ENCODE peak calls at places on chromosomes 3 and 15, in eight cellular contexts. T is GM20000; J is CD8-positive, alpha-beta T cell; M is A549; A is fibroblast of lung; V is activated B cell treated with CpG ODN at 0.5 μM for 24 hours; S is WTC11; Y is brain microvascular endothelial cell. P is an unnamed sample.

GRCh38 chr3:105752791-105753415 is 115.9 kb downstream of the CBLB start:
- DNase-seq in T (peak; percentile 7), J (peak; percentile 64), M (no peak), A (peak; percentile 69), V (no peak), S (no peak), Y (peak; percentile 62), P (no peak)

GRCh38 chr15:40217166-40217785 is 21.6 kb upstream of the PAK6 start:
- DNase-seq in T (peak; percentile 65), J (peak; percentile 36), M (peak; percentile 38), A (peak; percentile 52), V (no peak), S (no peak), Y (peak; percentile 64), P (peak; percentile 62)

GRCh38 chr3:176431073-176431472 is 766.2 kb downstream of the TBL1XR1 start:
- DNase-seq in T (no peak), J (no peak), M (no peak), A (no peak), V (no peak), S (no peak), Y (no peak), P (no peak)

GRCh38 chr3:176359211-176359610 is 838.1 kb downstream of the TBL1XR1 start:
- DNase-seq in T (no peak), J (no peak), M (no peak), A (no peak), V (no peak), S (no peak), Y (no peak), P (no peak)

GRCh38 chr3:134922866-134923265 is 127.8 kb downstream of the EPHB1 start:
- DNase-seq in T (no peak), J (no peak), M (no peak), A (no peak), V (no peak), S (no peak), Y (no peak), P (no peak)

GRCh38 chr15:77782691-77783090 is 150.0 kb upstream of the LINGO1 start:
- DNase-seq in T (no peak), J (no peak), M (no peak), A (no peak), V (no peak), S (no peak), Y (no peak), P (no peak)

GRCh38 chr3:120622870-120623718 is 27.0 kb downstream of the NDUFB4 start:
- DNase-seq in T (no peak), J (no peak), M (peak; percentile 48), A (peak; percentile 56), V (no peak), S (peak; percentile 69), Y (peak; percentile 10), P (no peak)

GRCh38 chr3:9037113-9037715 is 73.9 kb upstream of the RAD18 start:
- DNase-seq in T (no peak), J (no peak), M (no peak), A (no peak), V (no peak), S (no peak), Y (no peak), P (no peak)

GRCh38 chr15:90376789-90377188 is 11.3 kb upstream of the IQGAP1 start:
- DNase-seq in T (peak; percentile 24), J (peak; percentile 72), M (no peak), A (no peak), V (no peak), S (no peak), Y (no peak), P (no peak)

GRCh38 chr3:1082024-1082633 is 10.7 kb upstream of the CNTN6 start:
- DNase-seq in T (peak; percentile 11), J (no peak), M (no peak), A (peak; percentile 52), V (no peak), S (no peak), Y (peak; percentile 61), P (peak; percentile 15)

GRCh38 chr3:119322523-119323400 is 28.6 kb downstream of the ARHGAP31 start:
- DNase-seq in T (peak; percentile 91), J (peak; percentile 91), M (peak; percentile 66), A (peak; percentile 87), V (peak; percentile 96), S (peak; percentile 80), Y (peak; percentile 78), P (peak; percentile 93)

GRCh38 chr3:10150987-10151386 is 9.4 kb downstream of the VHL start:
- DNase-seq in T (no peak), J (no peak), M (no peak), A (no peak), V (no peak), S (no peak), Y (no peak), P (no peak)

GRCh38 chr3:43144811-43145490 is 39.1 kb upstream of the POMGNT2 start:
- DNase-seq in T (no peak), J (no peak), M (no peak), A (peak; percentile 55), V (no peak), S (no peak), Y (peak; percentile 28), P (no peak)

GRCh38 chr3:159796744-159797143 is 191.9 kb upstream of the IL12A start:
- DNase-seq in T (no peak), J (no peak), M (peak; percentile 23), A (peak; percentile 97), V (no peak), S (no peak), Y (peak; percentile 52), P (no peak)

GRCh38 chr15:55434989-55435825 is 26.9 kb downstream of the PIERCE2 start:
- DNase-seq in T (peak; percentile 54), J (no peak), M (peak; percentile 64), A (peak; percentile 49), V (no peak), S (no peak), Y (peak; percentile 58), P (peak; percentile 64)

GRCh38 chr3:3636815-3637214 is 162.4 kb upstream of the LRRN1 start:
- DNase-seq in T (no peak), J (no peak), M (no peak), A (peak; percentile 33), V (no peak), S (no peak), Y (no peak), P (no peak)

GRCh38 chr3:136197159-136197715 is 1.1 kb upstream of the MSL2 start:
- DNase-seq in T (no peak), J (no peak), M (no peak), A (no peak), V (no peak), S (no peak), Y (no peak), P (no peak)

GRCh38 chr3:167780214-167780613 is 44.7 kb downstream of the SERPINI1 start:
- DNase-seq in T (no peak), J (no peak), M (no peak), A (no peak), V (no peak), S (no peak), Y (no peak), P (no peak)

GRCh38 chr3:167772992-167773391 is 37.5 kb downstream of the SERPINI1 start:
- DNase-seq in T (no peak), J (no peak), M (no peak), A (no peak), V (no peak), S (no peak), Y (no peak), P (no peak)

GRCh38 chr3:167777356-167777755 is 41.8 kb downstream of the SERPINI1 start:
- DNase-seq in T (no peak), J (no peak), M (no peak), A (no peak), V (no peak), S (no peak), Y (no peak), P (no peak)

GRCh38 chr3:167773584-167773983 is 38.1 kb downstream of the SERPINI1 start:
- DNase-seq in T (peak; percentile 17), J (no peak), M (no peak), A (no peak), V (no peak), S (no peak), Y (no peak), P (peak; percentile 39)

GRCh38 chr3:167776144-167776685 is 40.7 kb downstream of the SERPINI1 start:
- DNase-seq in T (no peak), J (no peak), M (no peak), A (peak; percentile 46), V (no peak), S (no peak), Y (no peak), P (no peak)
- TF ChIP-seq CTCF in T (no peak), J (no peak), M (no peak), A (no peak), V (no peak), S (no peak), Y (no peak), P (no peak)

DNA sequence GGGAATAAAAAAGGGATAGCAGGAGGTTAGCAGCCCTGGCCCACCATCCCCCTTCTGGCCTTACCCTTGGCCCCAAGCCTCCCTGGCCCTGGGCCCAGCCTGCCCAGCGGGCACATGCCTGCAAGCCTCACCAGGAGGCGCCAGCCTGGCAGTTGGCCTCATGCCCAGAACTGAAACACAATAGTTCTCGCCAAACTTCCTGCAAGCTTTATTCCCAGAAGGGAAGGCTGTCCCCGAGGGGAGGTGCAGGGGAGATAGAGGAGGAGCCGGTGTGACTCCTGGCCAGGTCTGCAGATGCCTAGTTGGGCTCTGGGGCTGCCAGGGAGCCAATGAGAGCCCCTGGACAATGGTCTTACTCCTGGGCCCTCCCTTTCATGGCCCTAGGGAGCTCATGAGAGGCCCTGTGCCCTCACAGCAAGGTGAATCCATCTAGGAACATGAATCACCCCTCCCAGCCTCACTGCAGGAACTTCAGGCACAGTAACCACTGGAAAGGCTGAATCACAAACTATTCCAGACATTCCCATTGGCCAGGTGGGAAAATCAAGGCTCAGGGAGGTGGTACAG is 4.0 kb downstream of the CCDC33 start:
- DNase-seq in T (no peak), J (no peak), M (peak; percentile 72), A (peak; percentile 71), V (no peak), S (peak; percentile 23), Y (peak; percentile 57), P (no peak)
- TF ChIP-seq CTCF in T (no peak), J (no peak), M (peak; percentile 38), A (peak; percentile 30), V (no peak), S (no peak), Y (peak; percentile 63), P (no peak)

GRCh38 chr3:141914311-141914710 is 37.9 kb downstream of the ATP1B3 start:
- DNase-seq in T (no peak), J (no peak), M (no peak), A (no peak), V (no peak), S (no peak), Y (no peak), P (no peak)
- TF ChIP-seq CTCF in T (no peak), J (no peak), M (no peak), A (no peak), V (no peak), S (no peak), Y (no peak), P (no peak)

GRCh38 chr3:14506626-14507344 is 33.4 kb downstream of the GRIP2 start:
- DNase-seq in T (no peak), J (no peak), M (no peak), A (no peak), V (no peak), S (no peak), Y (no peak), P (no peak)
- TF ChIP-seq CTCF in T (no peak), J (no peak), M (no peak), A (no peak), V (no peak), S (no peak), Y (no peak), P (no peak)

P was measured in GM13976.